ENCODE peak calls at places on chromosomes 11 and 22, in ten cellular contexts. C is NCI-H1417; W is pancreas; Y is GM19239; F is uterus; L is activated CD4-positive, alpha-beta T cell treated with anti-CD3 and anti-CD28 coated beads, Interleukin-2, amount 10 ng/mL, durations not matched to agents 7 days and 5 days; A is NCI-H2081; G is EH; U is NCI-H2107; B is psoas muscle. Q is an unnamed sample.

GRCh38 chr22:26660961-26661578 is 3.7 kb downstream of the MIAT start:
- DNase-seq in C (peak), W (no peak), Y (no peak), F (no peak), L (no peak), A (peak), G (no peak), U (no peak), B (no peak), Q (no peak)

GRCh38 chr11:30960387-30960992 is 374.3 kb upstream of the MPPED2 start:
- DNase-seq in C (peak), W (no peak), Y (no peak), F (no peak), L (no peak), A (peak), G (peak), U (no peak), B (no peak), Q (peak)

GRCh38 chr11:17479284-17480214 is 2.9 kb upstream of the ABCC8 start:
- DNase-seq in C (peak), W (no peak), Y (no peak), F (no peak), L (no peak), A (peak), G (peak), U (no peak), B (no peak), Q (no peak)

GRCh38 chr11:117878314-117878938 is 2.0 kb upstream of the FXYD6 start:
- DNase-seq in C (no peak), W (no peak), Y (no peak), F (no peak), L (no peak), A (no peak), G (no peak), U (no peak), B (no peak), Q (no peak)

GRCh38 chr11:46694095-46694494 is 6.3 kb downstream of the ARHGAP1 start:
- DNase-seq in C (no peak), W (no peak), Y (no peak), F (no peak), L (no peak), A (no peak), G (no peak), U (no peak), B (no peak), Q (no peak)

GRCh38 chr22:37267128-37267587 is 15.2 kb upstream of the CYTH4 start:
- DNase-seq in C (peak), W (no peak), Y (no peak), F (no peak), L (peak), A (peak), G (peak), U (no peak), B (no peak), Q (no peak)

GRCh38 chr22:32204856-32205722 is at the start of gene RFPL2:
- DNase-seq in C (peak), W (peak), Y (no peak), F (no peak), L (peak), A (no peak), G (peak), U (peak), B (peak), Q (no peak)

GRCh38 chr11:132310390-132311375 is 940.3 kb downstream of the NTM start:
- DNase-seq in C (no peak), W (no peak), Y (no peak), F (no peak), L (no peak), A (no peak), G (peak), U (no peak), B (no peak), Q (no peak)

GRCh38 chr11:57527056-57527631 is 3.4 kb downstream of the TIMM10 start:
- DNase-seq in C (peak), W (peak), Y (no peak), F (peak), L (peak), A (peak), G (peak), U (peak), B (peak), Q (no peak)

GRCh38 chr22:24965822-24966626 is 13.5 kb downstream of the KIAA1671 start:
- DNase-seq in C (no peak), W (peak), Y (no peak), F (no peak), L (no peak), A (no peak), G (no peak), U (no peak), B (peak), Q (no peak)

GRCh38 chr11:86395061-86395551 is 20.4 kb downstream of the CCDC81 start:
- DNase-seq in C (no peak), W (no peak), Y (no peak), F (no peak), L (no peak), A (no peak), G (peak), U (no peak), B (no peak), Q (no peak)

GRCh38 chr11:76807206-76807875 is 24.2 kb downstream of the TSKU start:
- DNase-seq in C (peak), W (peak), Y (peak), F (peak), L (peak), A (peak), G (peak), U (no peak), B (peak), Q (no peak)

GRCh38 chr22:19679476-19680099 is 34.7 kb upstream of the SEPTIN5 start:
- DNase-seq in C (no peak), W (peak), Y (no peak), F (peak), L (peak), A (no peak), G (no peak), U (no peak), B (peak), Q (no peak)

GRCh38 chr22:36546092-36546804 is 17.3 kb upstream of the EIF3D start:
- DNase-seq in C (peak), W (peak), Y (no peak), F (no peak), L (peak), A (peak), G (peak), U (no peak), B (peak), Q (no peak)

GRCh38 chr22:42185915-42186439 is 55.4 kb upstream of the CYP2D6 start:
- DNase-seq in C (peak), W (no peak), Y (no peak), F (no peak), L (no peak), A (peak), G (no peak), U (no peak), B (no peak), Q (no peak)

GRCh38 chr22:45682069-45682468 is 10.4 kb downstream of the ATXN10 start:
- DNase-seq in C (no peak), W (no peak), Y (no peak), F (no peak), L (no peak), A (no peak), G (no peak), U (no peak), B (no peak), Q (no peak)

GRCh38 chr11:1564535-1565172 is 7.4 kb downstream of the DUSP8 start:
- DNase-seq in C (peak), W (peak), Y (no peak), F (peak), L (no peak), A (peak), G (peak), U (no peak), B (peak), Q (peak)

GRCh38 chr11:132423266-132423665 is 1052.9 kb downstream of the NTM start:
- DNase-seq in C (no peak), W (no peak), Y (no peak), F (no peak), L (no peak), A (no peak), G (no peak), U (no peak), B (no peak), Q (no peak)

GRCh38 chr22:26985217-26985616 is 327.8 kb downstream of the MIAT start:
- DNase-seq in C (no peak), W (no peak), Y (no peak), F (no peak), L (no peak), A (no peak), G (no peak), U (no peak), B (no peak), Q (no peak)

GRCh38 chr22:43101306-43101705 is 9.2 kb upstream of the BIK start:
- DNase-seq in C (no peak), W (no peak), Y (no peak), F (no peak), L (no peak), A (no peak), G (no peak), U (no peak), B (peak), Q (no peak)

Q was measured in AG04449.